ENCODE peak calls at places on chromosome 17, in five cellular contexts. D is cardiac fibroblast, Y is A549, B is SK-N-SH, G is astrocyte of the cerebellum. C is an unnamed sample.

GRCh38 chr17:10013360-10014112 is 108.5 kb upstream of the RCVRN start:
- DNase-seq in G (no peak), D (no peak), Y (no peak), B (no peak), C (no peak)

GRCh38 chr17:65287040-65287439 is 149.9 kb downstream of the RGS9 start:
- DNase-seq in B (no peak), D (peak; percentile 61), G (peak; percentile 53), Y (no peak), C (peak; percentile 23)

GRCh38 chr17:17496189-17497064 is at the start of gene RASD1:
- DNase-seq in Y (peak; percentile 85), B (peak; percentile 98), D (peak; percentile 94), G (peak; percentile 53), C (peak; percentile 29)

GRCh38 chr17:81397314-81398169 is 2.3 kb downstream of the BAHCC1 start:
- DNase-seq in G (no peak), B (peak; percentile 88), Y (peak; percentile 81), D (peak; percentile 69), C (no peak)

GRCh38 chr17:18016426-18016825 is 22.5 kb downstream of the ATPAF2 start:
- DNase-seq in Y (no peak), G (no peak), D (no peak), B (no peak), C (no peak)

GRCh38 chr17:8383143-8383974 is at the start of gene RPL26:
- DNase-seq in B (peak; percentile 94), Y (peak; percentile 99), D (peak; percentile 99), G (peak; percentile 97), C (peak; percentile 88)

GRCh38 chr17:76561332-76561731 is 21.5 kb downstream of the PRCD start:
- DNase-seq in B (no peak), Y (no peak), D (no peak), G (no peak), C (no peak)

GRCh38 chr17:77602883-77603640 is 355.4 kb upstream of the TNRC6C start:
- DNase-seq in B (peak; percentile 23), G (no peak), Y (no peak), D (no peak), C (no peak)

GRCh38 chr17:73598131-73598680 is 46.0 kb downstream of the SDK2 start:
- DNase-seq in G (no peak), Y (no peak), D (no peak), B (no peak), C (no peak)

GRCh38 chr17:14882131-14882530 is 383.0 kb downstream of the PMP22 start:
- DNase-seq in B (no peak), Y (no peak), D (no peak), G (no peak), C (no peak)

GRCh38 chr17:81890447-81891302 is 711 bp downstream of the ALYREF start:
- DNase-seq in G (no peak), D (no peak), Y (no peak), B (peak; percentile 76), C (no peak)

GRCh38 chr17:64133546-64134215 is 3.7 kb upstream of the ERN1 start:
- DNase-seq in B (peak; percentile 80), G (peak; percentile 60), D (peak; percentile 81), Y (peak; percentile 82), C (no peak)

GRCh38 chr17:32769846-32770245 is 107.1 kb downstream of the MYO1D start:
- DNase-seq in Y (peak; percentile 38), G (no peak), B (no peak), D (no peak), C (no peak)

GRCh38 chr17:81415681-81416080 is 20.4 kb downstream of the BAHCC1 start:
- DNase-seq in D (no peak), B (no peak), Y (no peak), G (no peak), C (no peak)

GRCh38 chr17:5585814-5586558 is 1.7 kb upstream of the NLRP1 start:
- DNase-seq in D (no peak), B (no peak), Y (no peak), G (no peak), C (no peak)

GRCh38 chr17:56973520-56973919 is 4.4 kb upstream of the SCPEP1 start:
- DNase-seq in D (no peak), Y (no peak), B (no peak), G (no peak), C (no peak)

GRCh38 chr17:4721203-4722135 is 9.8 kb upstream of the MED11 start:
- DNase-seq in B (no peak), Y (peak; percentile 95), D (peak; percentile 46), G (no peak), C (no peak)

GRCh38 chr17:14510136-14510535 is 209.3 kb downstream of the HS3ST3B1 start:
- DNase-seq in G (no peak), Y (no peak), B (no peak), D (no peak), C (no peak)

GRCh38 chr17:6712058-6712853 is 913 bp downstream of the SLC13A5 start:
- DNase-seq in Y (peak; percentile 54), G (peak; percentile 63), D (peak; percentile 21), B (peak; percentile 11), C (no peak)

DNA sequence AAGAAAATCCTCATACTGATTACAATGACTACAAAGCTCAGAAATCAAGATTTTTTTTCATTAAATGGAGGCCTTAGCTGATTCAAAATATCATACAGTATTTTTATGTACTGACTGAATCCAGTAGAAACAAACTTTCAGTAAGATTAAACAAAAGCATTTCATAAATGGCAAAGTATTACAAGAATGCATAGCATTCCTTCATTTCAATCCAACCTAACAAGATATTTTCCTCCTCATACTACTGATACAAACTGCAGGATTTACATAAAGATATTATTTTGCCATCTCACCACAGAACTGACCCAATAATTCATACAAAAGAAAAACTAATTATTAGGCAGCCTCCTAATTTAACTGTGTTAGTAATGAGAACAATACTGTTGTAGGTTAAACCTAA is 6.2 kb upstream of the KANSL1 start:
- DNase-seq in D (peak; percentile 33), Y (no peak), B (no peak), G (no peak), C (no peak)
- H3K4me3 ChIP-seq in D (no peak overlapping the region), Y (no peak overlapping the region), B (no peak overlapping the region), G (no peak overlapping the region), C (no peak overlapping the region)

GRCh38 chr17:2055494-2056220 is 754 bp downstream of the HIC1 start:
- DNase-seq in D (peak; percentile 69), B (no peak), Y (no peak), G (no peak), C (no peak)

GRCh38 chr17:2057130-2057713 is 2.3 kb downstream of the HIC1 start:
- DNase-seq in D (peak; percentile 57), Y (no peak), G (no peak), B (no peak), C (no peak)

GRCh38 chr17:2054740-2055493 is at the start of gene HIC1:
- DNase-seq in G (no peak), B (peak; percentile 93), Y (peak; percentile 74), D (peak; percentile 83), C (no peak)

GRCh38 chr17:2057714-2058520 is 3.0 kb downstream of the HIC1 start:
- DNase-seq in Y (no peak), B (no peak), G (no peak), D (peak; percentile 46), C (no peak)

GRCh38 chr17:2056221-2057129 is 1.6 kb downstream of the HIC1 start:
- DNase-seq in B (no peak), D (peak; percentile 74), G (no peak), Y (no peak), C (no peak)
- TF ChIP-seq CTCF in B (no peak), D (no peak), G (no peak), Y (no peak), C (no peak)

GRCh38 chr17:51165680-51166197 is 472 bp upstream of the NME2 start:
- DNase-seq in G (no peak), Y (no peak), D (no peak), B (peak; percentile 67), C (no peak)

GRCh38 chr17:51169340-51169739 is 3.1 kb downstream of the NME2 start:
- DNase-seq in Y (no peak), G (no peak), B (no peak), D (no peak), C (no peak)

GRCh38 chr17:51164911-51165679 is 1.1 kb upstream of the NME2 start:
- DNase-seq in G (no peak), Y (peak; percentile 28), D (no peak), B (peak; percentile 44), C (no peak)

GRCh38 chr17:51166198-51166986 is at the start of gene NME2:
- DNase-seq in Y (peak; percentile 93), B (peak; percentile 100), D (peak; percentile 86), G (peak; percentile 33), C (peak; percentile 41)

GRCh38 chr17:51166987-51167931 is 1.0 kb downstream of the NME2 start:
- DNase-seq in G (no peak), Y (peak; percentile 62), D (peak; percentile 42), B (peak; percentile 95), C (no peak)
- H3K4me3 ChIP-seq in G (peak overlapping the region; percentile 77), Y (peak overlapping the region; percentile 88), D (peak overlapping the region; percentile 95), B (peak overlapping the region; percentile 64), C (peak overlapping the region; percentile 76)

DNA sequence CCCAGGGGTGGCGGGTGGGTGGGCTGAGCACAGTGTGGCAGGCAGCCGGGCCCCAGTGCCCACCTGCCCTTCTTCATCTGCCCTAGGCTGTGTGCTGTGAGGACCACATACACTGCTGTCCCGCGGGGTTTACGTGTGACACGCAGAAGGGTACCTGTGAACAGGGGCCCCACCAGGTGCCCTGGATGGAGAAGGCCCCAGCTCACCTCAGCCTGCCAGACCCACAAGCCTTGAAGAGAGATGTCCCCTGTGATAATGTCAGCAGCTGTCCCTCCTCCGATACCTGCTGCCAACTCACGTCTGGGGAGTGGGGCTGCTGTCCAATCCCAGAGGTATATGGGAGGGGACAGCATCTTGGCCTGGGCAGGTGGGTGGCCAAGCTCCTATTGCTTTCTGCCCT is 6.4 kb downstream of the GRN start:
- DNase-seq in G (no peak), B (peak; percentile 25), Y (no peak), D (no peak), C (no peak)
- TF ChIP-seq CTCF in G (no peak), B (no peak), Y (no peak), D (no peak), C (no peak)

GRCh38 chr17:43398724-43399595 is at the start of gene ARL4D:
- DNase-seq in G (peak; percentile 55), B (peak; percentile 92), Y (peak; percentile 82), D (peak; percentile 86), C (peak; percentile 46)
- H3K4me3 ChIP-seq in G (peak within 1 kb of the TSS; percentile 92), B (peak within 1 kb of the TSS; percentile 72), Y (peak within 1 kb of the TSS; percentile 71), D (peak within 1 kb of the TSS; percentile 88), C (peak within 1 kb of the TSS; percentile 77)

GRCh38 chr17:69779378-69780214 is 295.4 kb upstream of the KCNJ16 start:
- DNase-seq in Y (peak; percentile 87), D (peak; percentile 18), G (no peak), B (no peak), C (no peak)

DNA sequence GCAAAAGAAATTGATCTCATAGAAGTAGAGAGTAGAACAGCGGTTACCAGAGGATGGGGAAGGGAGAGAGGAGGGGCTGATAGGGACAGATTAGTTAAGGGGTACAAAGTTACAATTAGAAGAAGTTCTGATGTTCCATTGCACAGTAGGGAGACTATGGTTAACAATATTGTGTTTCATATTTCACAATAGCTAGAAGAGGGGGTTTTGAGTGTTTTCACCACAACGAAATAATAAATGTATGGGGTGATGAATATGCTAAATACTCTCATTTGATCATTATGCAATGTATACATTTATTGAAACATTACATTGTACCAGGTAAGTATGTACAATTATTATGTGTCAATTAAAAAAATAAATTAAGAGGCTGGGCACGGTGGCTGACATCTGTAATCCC is 291.2 kb upstream of the KCNJ16 start:
- DNase-seq in G (no peak), B (no peak), Y (no peak), D (no peak), C (no peak)
- TF ChIP-seq CTCF in G (no peak), B (no peak), Y (no peak), D (no peak), C (no peak)

C was measured in retinal pigment epithelial cell.